ENCODE peak calls at places on chromosomes 11 and 22, in four cellular contexts. K is progenitor cell of endocrine pancreas, I is uterus, O is neural crest cell. S is an unnamed sample.
A peak's percentile ranks its signal among the peaks of the same experiment; 100 is the strongest.

GRCh38 chr11:72439455-72439854 is 5.1 kb upstream of the CLPB start:
- DNase-seq in I (no peak), K (no peak), O (no peak), S (no peak)

GRCh38 chr11:30128269-30128932 is 102.4 kb upstream of the FSHB start:
- DNase-seq in K (no peak), O (no peak), I (no peak), S (no peak)

GRCh38 chr11:120130176-120130980 is 7.5 kb downstream of the TRIM29 start:
- DNase-seq in I (peak; percentile 10), K (no peak), O (no peak), S (peak; percentile 9)

GRCh38 chr11:44574620-44575287 is 9.3 kb downstream of the CD82 start:
- DNase-seq in K (no peak), O (no peak), I (no peak), S (no peak)

GRCh38 chr11:69260622-69261021 is 33.3 kb upstream of the MYEOV start:
- DNase-seq in O (no peak), I (no peak), K (no peak), S (no peak)

GRCh38 chr22:31451709-31452571 is 37.7 kb downstream of the EIF4ENIF1 start:
- DNase-seq in K (no peak), O (no peak), I (no peak), S (no peak)

GRCh38 chr11:10233581-10233980 is 60.4 kb downstream of the SBF2 start:
- DNase-seq in I (no peak), K (no peak), O (no peak), S (no peak)

GRCh38 chr11:45026835-45027234 is 76.2 kb upstream of the TP53I11 start:
- DNase-seq in K (no peak), O (no peak), I (no peak), S (peak; percentile 54)

GRCh38 chr11:128608732-128609131 is 21.4 kb upstream of the ETS1 start:
- DNase-seq in O (no peak), I (no peak), K (no peak), S (no peak)

DNA sequence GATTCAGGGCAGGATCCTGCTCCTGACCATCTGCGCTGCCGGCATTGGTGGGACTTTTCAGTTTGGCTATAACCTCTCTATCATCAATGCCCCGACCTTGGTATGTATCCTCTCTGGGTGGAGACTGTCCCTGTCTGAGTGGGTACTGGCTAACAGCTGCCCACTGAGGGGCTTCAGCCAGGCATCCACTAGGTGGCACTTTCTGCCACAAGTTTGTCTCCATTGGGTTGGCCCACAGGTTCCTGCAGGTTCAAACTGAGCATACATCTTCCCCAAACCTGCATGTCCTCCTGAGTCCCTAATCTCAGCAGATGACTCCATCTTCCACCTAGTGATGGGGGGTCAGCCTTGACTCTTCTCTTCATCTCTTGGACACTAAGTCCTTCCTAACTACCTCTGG is 4.4 kb downstream of the SLC2A11 start:
- DNase-seq in K (no peak), O (no peak), I (no peak), S (no peak)
- TF ChIP-seq CTCF in K (peak; percentile 58), O (peak; percentile 56), I (no peak), S (peak; percentile 34)

DNA sequence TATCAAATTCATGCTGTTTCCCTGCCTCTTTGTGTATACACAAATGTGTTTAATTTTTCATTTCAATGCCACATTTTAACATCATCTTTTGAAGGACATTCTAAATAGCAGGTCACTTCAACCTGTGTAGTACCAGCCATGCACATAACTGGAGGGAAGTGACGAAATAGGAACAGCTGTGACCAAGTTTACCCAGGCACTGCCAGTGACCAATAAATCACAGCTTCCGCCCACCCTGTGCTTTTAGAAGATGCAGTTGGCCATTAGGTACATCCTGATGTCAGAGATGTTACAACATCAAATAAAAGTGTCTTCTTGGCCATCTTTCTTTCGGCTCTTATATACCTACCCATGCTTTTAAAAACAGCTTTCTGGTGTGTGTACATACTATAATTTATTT is 7.8 kb downstream of the LDLRAD3 start:
- DNase-seq in I (peak; percentile 52), O (no peak), K (no peak), S (no peak)
- TF ChIP-seq CTCF in I (no peak), O (no peak), K (no peak), S (no peak)

DNA sequence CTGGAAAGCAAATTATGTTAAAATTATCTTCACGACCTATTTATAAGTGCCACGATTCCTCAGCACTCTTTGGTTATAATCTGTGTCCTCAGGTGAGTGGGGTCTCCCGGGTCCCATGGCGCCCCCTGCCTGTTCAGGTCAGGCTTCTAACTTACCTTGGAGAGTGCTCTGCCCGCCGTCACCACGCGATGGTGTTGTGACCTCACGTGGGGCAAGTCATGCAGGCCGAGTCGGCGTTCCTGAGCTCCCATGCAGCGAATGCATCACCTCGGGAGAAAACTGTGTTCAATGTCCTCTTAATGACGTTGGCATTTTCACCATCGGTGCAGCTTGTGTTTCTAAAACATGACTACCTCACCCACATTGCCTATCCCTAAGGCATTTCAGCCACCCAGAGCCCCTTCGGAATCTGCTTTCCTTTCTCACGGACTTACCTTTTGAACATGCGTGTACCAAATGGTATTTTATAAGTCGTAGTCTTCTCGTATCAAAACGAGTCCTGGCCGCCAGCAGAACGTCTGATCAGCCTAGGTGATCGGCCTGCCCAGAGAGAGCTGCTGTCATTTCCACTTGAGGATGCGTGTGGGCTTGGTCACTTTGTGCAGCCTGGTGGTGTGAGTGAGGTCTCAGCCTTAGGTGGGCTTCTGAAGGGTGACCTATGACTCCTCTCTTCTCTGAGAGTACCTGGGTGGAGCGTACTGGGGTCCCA is 64.8 kb downstream of the TBC1D22A start:
- DNase-seq in O (no peak), I (no peak), K (no peak), S (no peak)
- TF ChIP-seq CTCF in O (peak; percentile 29), I (no peak), K (peak; percentile 58), S (no peak)

GRCh38 chr11:65551572-65552398 is 6.4 kb downstream of the LTBP3 start:
- DNase-seq in K (peak; percentile 55), O (no peak), I (no peak), S (no peak)
- TF ChIP-seq CTCF in K (peak; percentile 52), O (peak; percentile 51), I (no peak), S (no peak)

DNA sequence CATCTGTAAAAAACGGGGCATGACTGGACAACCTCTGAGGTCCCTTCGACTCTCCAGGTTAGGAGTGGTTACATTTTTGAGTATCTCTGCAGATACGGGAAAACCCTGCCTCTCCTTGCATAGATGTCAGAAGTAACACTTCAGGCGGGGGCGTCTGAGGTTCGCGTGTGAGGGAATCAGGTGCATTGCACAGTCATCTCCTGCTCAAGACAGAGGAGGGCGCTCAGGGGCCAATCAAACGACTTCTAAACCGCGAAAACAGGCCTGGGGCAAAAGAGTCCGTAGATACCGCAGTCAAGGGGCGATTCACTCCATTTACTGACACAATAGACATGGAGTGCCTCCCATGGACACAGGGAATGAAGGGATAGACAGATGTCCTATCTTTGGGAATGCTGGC is 31.7 kb downstream of the KIRREL3 start:
- DNase-seq in I (no peak), O (no peak), K (no peak), S (no peak)
- TF ChIP-seq CTCF in I (no peak), O (no peak), K (peak; percentile 12), S (no peak)

GRCh38 chr22:47553436-47553835 is 791.0 kb downstream of the TBC1D22A start:
- DNase-seq in I (no peak), K (no peak), O (no peak), S (no peak)

GRCh38 chr22:47550524-47551437 is 788.3 kb downstream of the TBC1D22A start:
- DNase-seq in I (no peak), K (no peak), O (no peak), S (no peak)

GRCh38 chr22:47552024-47552423 is 789.6 kb downstream of the TBC1D22A start:
- DNase-seq in I (no peak), K (no peak), O (no peak), S (no peak)

GRCh38 chr22:47551438-47551788 is 789.0 kb downstream of the TBC1D22A start:
- DNase-seq in O (no peak), K (no peak), I (no peak), S (no peak)

DNA sequence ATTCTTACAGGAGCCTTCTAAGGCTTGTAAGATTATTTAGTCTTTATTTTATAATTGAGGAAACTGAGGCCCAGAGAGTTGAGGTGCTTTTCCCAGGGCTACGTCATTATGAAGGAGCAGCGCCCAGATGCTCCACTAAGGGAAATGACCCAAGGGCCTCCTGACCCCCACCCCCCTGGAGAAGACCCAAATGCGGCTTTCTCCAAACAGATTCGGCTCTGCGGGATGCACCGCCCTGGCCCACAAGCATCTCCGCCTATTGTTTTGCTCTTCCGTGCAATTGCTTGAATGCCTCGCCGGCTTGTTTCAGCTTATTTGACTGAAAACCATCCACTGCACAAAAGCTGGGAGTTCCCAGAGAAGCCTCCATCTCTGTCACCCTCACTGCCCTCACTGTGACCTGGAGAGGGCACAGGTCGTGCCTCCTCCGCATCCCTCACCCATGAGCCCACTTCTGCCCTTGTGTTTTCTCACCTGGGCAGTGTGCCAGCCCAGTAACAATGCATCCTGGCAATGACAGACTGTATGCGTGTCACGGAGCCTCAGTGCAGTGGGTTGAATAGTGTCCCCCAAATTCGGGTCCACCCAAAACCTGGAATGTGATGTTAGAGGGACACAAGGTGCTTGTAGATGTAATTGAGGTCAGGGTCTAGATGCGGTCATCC is 790.2 kb downstream of the TBC1D22A start:
- DNase-seq in I (no peak), K (no peak), O (no peak), S (no peak)
- TF ChIP-seq CTCF in I (no peak), K (no peak), O (no peak), S (no peak)

DNA sequence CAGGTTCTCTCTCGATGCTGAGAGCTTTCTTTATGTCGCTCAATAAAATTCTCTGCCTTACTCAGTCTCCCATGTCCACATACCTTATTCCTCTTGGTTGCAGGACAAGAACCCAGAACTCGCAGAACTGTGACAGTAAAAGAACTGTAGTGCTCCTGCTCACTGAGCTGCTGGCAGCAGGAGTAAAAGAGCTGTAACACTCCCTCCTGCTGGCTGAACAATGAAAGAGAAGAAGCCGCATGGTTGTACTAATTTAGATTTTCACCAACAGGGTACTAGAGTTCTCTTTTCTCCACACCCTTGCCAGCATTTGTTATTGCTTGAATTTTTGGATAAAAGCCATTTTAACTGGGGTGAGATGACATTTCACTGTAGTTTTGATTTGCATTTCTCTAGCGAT is 433.2 kb downstream of the GUCY1A2 start:
- DNase-seq in O (no peak), I (no peak), K (no peak), S (no peak)
- TF ChIP-seq CTCF in O (peak; percentile 59), I (no peak), K (no peak), S (no peak)

DNA sequence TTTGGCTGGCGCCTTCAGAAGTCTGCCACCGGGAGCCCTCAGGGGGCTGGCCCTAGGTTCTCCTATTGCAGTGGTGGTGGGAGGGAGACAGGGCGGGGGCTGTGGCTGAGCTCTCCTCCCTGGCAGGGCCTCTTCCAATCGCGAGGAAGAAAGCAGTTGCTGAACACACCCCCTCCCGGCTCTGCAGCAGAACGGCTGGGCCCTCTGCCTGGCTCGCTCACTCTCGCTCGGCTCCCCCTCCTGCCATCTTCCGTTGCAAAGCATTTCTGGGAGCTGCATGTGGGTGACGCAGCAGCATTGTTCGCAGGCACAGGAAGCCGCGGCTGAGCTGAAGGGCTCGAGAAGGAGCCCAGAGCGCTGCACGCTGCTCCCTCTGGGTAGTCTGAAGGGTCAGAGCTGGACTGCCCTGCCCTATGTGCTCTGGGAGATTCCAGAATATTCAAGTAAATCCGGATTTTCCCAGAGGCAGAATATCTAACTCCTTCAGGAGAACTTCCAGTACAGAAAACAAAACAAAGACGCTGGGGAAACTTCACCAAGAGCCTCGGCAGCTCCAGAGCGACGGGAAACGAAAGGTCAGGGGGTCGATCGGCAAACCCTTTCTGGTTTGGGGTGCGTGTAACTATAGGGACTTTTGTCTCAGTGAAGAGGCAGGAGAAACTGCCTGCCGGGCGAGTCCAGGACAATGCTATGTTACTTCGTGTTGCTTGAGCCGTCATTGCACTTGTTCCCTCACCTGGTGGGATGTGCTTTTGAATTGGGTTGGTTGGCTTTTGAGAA is 26.3 kb upstream of the GRK2 start:
- DNase-seq in O (peak; percentile 87), I (peak; percentile 97), K (peak; percentile 87), S (peak; percentile 97)
- TF ChIP-seq CTCF in O (no peak), I (peak; percentile 9), K (no peak), S (peak; percentile 58)

S was measured in dorsolateral prefrontal cortex.